ENCODE peak calls at places on chromosome X, in four cellular contexts. One of them, this sample, is unnamed.

GRCh38 chrX:10404435-10404834 is 215.9 kb downstream of the MID1 start:
- DNase-seq in K562: no peak
- DNase-seq in GM12878: no peak
- DNase-seq in HepG2: no peak
- DNase-seq in this sample: no peak

GRCh38 chrX:45233541-45233940 is 32.9 kb upstream of the DIPK2B start:
- DNase-seq in K562: no peak
- DNase-seq in GM12878: no peak
- DNase-seq in HepG2: no peak
- DNase-seq in this sample: no peak

GRCh38 chrX:108437789-108438623 is at the start of gene COL4A6:
- DNase-seq in K562: peak; percentile 24
- DNase-seq in GM12878: no peak
- DNase-seq in HepG2: peak; percentile 23
- DNase-seq in this sample: peak; percentile 73

GRCh38 chrX:134743121-134743520 is 84.8 kb upstream of the PLAC1 start:
- DNase-seq in K562: no peak
- DNase-seq in GM12878: no peak
- DNase-seq in HepG2: no peak
- DNase-seq in this sample: no peak

GRCh38 chrX:87167841-87168240 is 349.8 kb upstream of the KLHL4 start:
- DNase-seq in K562: no peak
- DNase-seq in GM12878: no peak
- DNase-seq in HepG2: no peak
- DNase-seq in this sample: no peak

GRCh38 chrX:72394518-72395163 is 88.9 kb upstream of the CITED1 start:
- DNase-seq in K562: no peak
- DNase-seq in GM12878: no peak
- DNase-seq in HepG2: no peak
- DNase-seq in this sample: no peak

GRCh38 chrX:32851556-32851955 is 359.8 kb downstream of the DMD start:
- DNase-seq in K562: no peak
- DNase-seq in GM12878: no peak
- DNase-seq in HepG2: no peak
- DNase-seq in this sample: no peak

GRCh38 chrX:128901018-128901417 is 622.3 kb downstream of the SMARCA1 start:
- DNase-seq in K562: no peak
- DNase-seq in GM12878: no peak
- DNase-seq in HepG2: no peak
- DNase-seq in this sample: no peak

GRCh38 chrX:130413415-130413814 is 11.6 kb downstream of the RBMX2 start:
- DNase-seq in K562: no peak
- DNase-seq in GM12878: no peak
- DNase-seq in HepG2: no peak
- DNase-seq in this sample: no peak

GRCh38 chrX:126456136-126456535 is 96.5 kb downstream of the DCAF12L1 start:
- DNase-seq in K562: no peak
- DNase-seq in GM12878: no peak
- DNase-seq in HepG2: no peak
- DNase-seq in this sample: no peak

GRCh38 chrX:130975947-130976346 is 72.9 kb upstream of the ENOX2 start:
- DNase-seq in K562: peak; percentile 37
- DNase-seq in GM12878: no peak
- DNase-seq in HepG2: peak; percentile 24
- DNase-seq in this sample: peak; percentile 27

GRCh38 chrX:116961872-116962582 is 499.3 kb upstream of the CT83 start:
- DNase-seq in K562: no peak
- DNase-seq in GM12878: no peak
- DNase-seq in HepG2: peak; percentile 0
- DNase-seq in this sample: peak; percentile 16

GRCh38 chrX:20378291-20378920 is 111.7 kb upstream of the RPS6KA3 start:
- DNase-seq in K562: no peak
- DNase-seq in GM12878: peak; percentile 12
- DNase-seq in HepG2: no peak
- DNase-seq in this sample: no peak

GRCh38 chrX:119482497-119483480 is 14.5 kb downstream of the SLC25A5 start:
- DNase-seq in K562: peak; percentile 71
- DNase-seq in GM12878: no peak
- DNase-seq in HepG2: no peak
- DNase-seq in this sample: peak; percentile 73

GRCh38 chrX:140434347-140434746 is 70.5 kb downstream of the SOX3 start:
- DNase-seq in K562: no peak
- DNase-seq in GM12878: no peak
- DNase-seq in HepG2: no peak
- DNase-seq in this sample: no peak

GRCh38 chrX:153478746-153479145 is 8.4 kb upstream of the HAUS7 start:
- DNase-seq in K562: no peak
- DNase-seq in GM12878: no peak
- DNase-seq in HepG2: no peak
- DNase-seq in this sample: no peak

GRCh38 chrX:153732406-153732805 is 7.8 kb downstream of the ABCD1 start:
- DNase-seq in K562: no peak
- DNase-seq in GM12878: no peak
- DNase-seq in HepG2: no peak
- DNase-seq in this sample: no peak

GRCh38 chrX:72269671-72270251 is 7.3 kb downstream of the RPS4X start:
- DNase-seq in K562: no peak
- DNase-seq in GM12878: no peak
- DNase-seq in HepG2: no peak
- DNase-seq in this sample: no peak

GRCh38 chrX:72621619-72622485 is 49.2 kb upstream of the HDAC8 start:
- DNase-seq in K562: no peak
- DNase-seq in GM12878: peak; percentile 24
- DNase-seq in HepG2: no peak
- DNase-seq in this sample: no peak

GRCh38 chrX:14616876-14617275 is 87.5 kb downstream of the GLRA2 start:
- DNase-seq in K562: no peak
- DNase-seq in GM12878: no peak
- DNase-seq in HepG2: no peak
- DNase-seq in this sample: no peak

GRCh38 chrX:141402897-141403610 is 160.7 kb upstream of the SPANXC start:
- DNase-seq in K562: no peak
- DNase-seq in GM12878: no peak
- DNase-seq in HepG2: no peak
- DNase-seq in this sample: no peak

GRCh38 chrX:87049567-87049966 is 468.0 kb upstream of the KLHL4 start:
- DNase-seq in K562: no peak
- DNase-seq in GM12878: no peak
- DNase-seq in HepG2: no peak
- DNase-seq in this sample: no peak

GRCh38 chrX:149830192-149830873 is 48.6 kb downstream of the MAGEA9 start:
- DNase-seq in K562: no peak
- DNase-seq in GM12878: peak; percentile 17
- DNase-seq in HepG2: no peak
- DNase-seq in this sample: peak; percentile 37

GRCh38 chrX:109537324-109537665 is 651 bp downstream of the NXT2 start:
- DNase-seq in K562: no peak
- DNase-seq in GM12878: no peak
- DNase-seq in HepG2: peak; percentile 61
- DNase-seq in this sample: no peak

DNA sequence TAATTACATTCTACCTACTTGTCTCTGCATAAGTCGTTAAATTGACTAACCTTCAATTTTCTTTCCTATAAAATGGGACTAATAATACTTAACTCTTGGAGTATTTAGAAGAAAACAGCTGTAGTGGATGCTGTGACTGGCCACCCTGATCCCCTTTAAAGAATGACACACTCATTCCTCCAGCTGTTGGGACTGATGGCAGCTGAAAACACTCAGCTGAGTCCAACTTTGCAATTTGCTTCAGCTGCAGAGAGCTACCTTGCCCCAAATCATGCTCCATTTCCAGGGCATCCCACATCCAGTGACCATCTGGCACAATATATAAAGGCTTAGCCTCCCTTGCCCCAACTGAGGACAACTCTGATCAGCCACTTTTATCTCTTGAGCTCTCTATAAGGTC is 89.1 kb downstream of the MID1IP1 start:
- DNase-seq in K562: no peak
- DNase-seq in GM12878: no peak
- DNase-seq in HepG2: no peak
- DNase-seq in this sample: no peak
- TF ChIP-seq CREM in K562: no peak
- TF ChIP-seq CREM in GM12878: no peak
- TF ChIP-seq CREM in HepG2: no peak
- TF ChIP-seq CREM in this sample: no peak

GRCh38 chrX:135923353-135923752 is 29.8 kb downstream of the SAGE1 start:
- DNase-seq in K562: no peak
- DNase-seq in GM12878: no peak
- DNase-seq in HepG2: no peak
- DNase-seq in this sample: peak; percentile 15
- TF ChIP-seq CREM in K562: no peak
- TF ChIP-seq CREM in GM12878: no peak
- TF ChIP-seq CREM in HepG2: no peak
- TF ChIP-seq CREM in this sample: no peak

GRCh38 chrX:46903458-46904242 is 8.6 kb upstream of the JADE3 start:
- DNase-seq in K562: peak; percentile 12
- DNase-seq in GM12878: peak; percentile 48
- DNase-seq in HepG2: peak; percentile 69
- DNase-seq in this sample: peak; percentile 72
- TF ChIP-seq CREM in K562: peak; percentile 28
- TF ChIP-seq CREM in GM12878: no peak
- TF ChIP-seq CREM in HepG2: no peak
- TF ChIP-seq CREM in this sample: no peak

GRCh38 chrX:151621422-151621821 is 57.9 kb downstream of the PASD1 start:
- DNase-seq in K562: no peak
- DNase-seq in GM12878: no peak
- DNase-seq in HepG2: no peak
- DNase-seq in this sample: no peak

GRCh38 chrX:151624677-151625076 is 61.2 kb downstream of the PASD1 start:
- DNase-seq in K562: no peak
- DNase-seq in GM12878: no peak
- DNase-seq in HepG2: no peak
- DNase-seq in this sample: no peak
- TF ChIP-seq CREM in K562: no peak
- TF ChIP-seq CREM in GM12878: no peak
- TF ChIP-seq CREM in HepG2: no peak
- TF ChIP-seq CREM in this sample: no peak

GRCh38 chrX:100447563-100448397 is 37.7 kb upstream of the PCDH19 start:
- DNase-seq in K562: peak; percentile 59
- DNase-seq in GM12878: no peak
- DNase-seq in HepG2: no peak
- DNase-seq in this sample: peak; percentile 53

GRCh38 chrX:100445593-100445992 is 35.5 kb upstream of the PCDH19 start:
- DNase-seq in K562: no peak
- DNase-seq in GM12878: no peak
- DNase-seq in HepG2: no peak
- DNase-seq in this sample: no peak

DNA sequence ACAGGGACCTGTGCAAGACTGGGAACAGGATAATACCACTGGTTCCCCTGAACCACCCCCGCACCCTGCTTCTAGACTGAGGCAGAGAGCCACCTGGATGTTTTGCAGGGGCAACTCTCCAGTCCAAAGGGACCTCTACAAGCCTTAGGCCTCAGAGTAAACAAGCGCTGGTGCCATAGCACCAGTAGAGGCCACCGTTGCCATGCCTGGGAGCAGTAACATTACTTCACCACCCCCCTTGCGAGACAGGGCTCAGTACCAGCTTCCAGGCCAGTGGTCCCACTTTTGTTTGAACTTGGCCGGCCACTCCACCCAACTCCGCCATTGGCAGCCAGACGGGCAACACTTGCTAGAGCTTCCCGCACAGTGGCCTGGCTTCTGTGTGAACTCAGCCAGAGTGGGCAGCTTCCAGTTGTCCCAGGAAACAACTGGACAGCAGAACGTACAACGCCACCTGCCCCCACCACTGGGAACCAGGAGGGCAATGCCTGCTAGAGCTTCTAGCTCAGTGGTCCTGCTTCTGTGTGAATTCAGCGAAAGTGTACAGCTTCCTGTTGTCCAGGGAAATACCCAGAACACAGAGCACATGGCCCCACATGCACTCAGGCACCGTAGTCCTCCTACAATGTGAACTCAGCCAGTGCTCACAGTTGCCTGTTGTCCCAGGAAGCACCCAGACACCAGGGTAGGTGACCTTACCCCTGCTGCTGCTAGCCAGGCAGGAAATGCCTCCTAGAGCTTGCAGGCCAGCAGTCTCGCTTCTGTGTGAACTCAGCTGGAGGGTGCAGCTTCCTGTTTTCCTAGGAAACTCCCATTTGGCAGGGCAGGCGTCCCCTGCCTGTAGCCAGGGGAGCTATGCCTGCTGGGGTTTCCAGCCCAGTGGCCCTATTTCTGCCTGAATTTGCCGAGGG is 39.9 kb upstream of the PCDH19 start:
- DNase-seq in K562: no peak
- DNase-seq in GM12878: no peak
- DNase-seq in HepG2: no peak
- DNase-seq in this sample: no peak
- TF ChIP-seq CREM in K562: no peak
- TF ChIP-seq CREM in GM12878: no peak
- TF ChIP-seq CREM in HepG2: no peak
- TF ChIP-seq CREM in this sample: no peak